ENCODE peak calls at places on chromosome 21, in nine cellular contexts. J, W, K, F, U, B, D, Q and Y are unnamed samples.
A peak's percentile ranks its signal among the peaks of the same experiment; 100 is the strongest.

GRCh38 chr21:41711416-41712023 is 55.3 kb downstream of the RIPK4 start:
- DNase-seq in K (no peak), J (no peak), W (no peak), U (peak; percentile 69), D (no peak), Q (no peak), B (no peak), F (no peak), Y (no peak)

GRCh38 chr21:38817371-38818335 is 11.9 kb downstream of the ETS2 start:
- DNase-seq in B (no peak), U (peak; percentile 47), K (no peak), W (no peak), J (no peak), D (no peak), Q (no peak), F (no peak), Y (no peak)

GRCh38 chr21:42777757-42778344 is 101.5 kb downstream of the WDR4 start:
- DNase-seq in D (no peak), B (no peak), K (peak; percentile 54), W (no peak), Q (no peak), U (no peak), F (no peak), J (no peak), Y (no peak)

GRCh38 chr21:39445339-39446269 is at the start of gene LCA5L:
- DNase-seq in U (peak; percentile 93), B (peak; percentile 94), Q (peak; percentile 93), K (no peak), F (peak; percentile 95), D (peak; percentile 69), J (peak; percentile 90), W (peak; percentile 94), Y (peak; percentile 86)

GRCh38 chr21:39263372-39263771 is 50.1 kb downstream of the BRWD1 start:
- DNase-seq in U (no peak), W (no peak), D (no peak), Q (peak; percentile 14), F (no peak), B (peak; percentile 1), K (no peak), J (no peak), Y (no peak)

GRCh38 chr21:31316488-31317169 is 27.4 kb downstream of the TIAM1 start:
- DNase-seq in K (no peak), B (peak; percentile 6), Q (no peak), F (no peak), U (no peak), W (no peak), D (no peak), J (no peak), Y (no peak)

GRCh38 chr21:41425954-41426655 is at the start of gene MX1:
- DNase-seq in U (peak; percentile 91), J (peak; percentile 40), W (peak; percentile 81), Q (no peak), D (no peak), F (no peak), K (no peak), B (peak; percentile 53), Y (no peak)

GRCh38 chr21:16535100-16535418 is 805.3 kb downstream of the USP25 start:
- DNase-seq in F (no peak), D (peak; percentile 55), K (no peak), Q (no peak), J (peak; percentile 61), B (peak; percentile 96), W (peak; percentile 79), U (peak; percentile 30), Y (no peak)

GRCh38 chr21:39630191-39630591 is 17.5 kb downstream of the B3GALT5 start:
- DNase-seq in B (no peak), U (no peak), F (no peak), K (peak; percentile 75), Q (no peak), W (no peak), D (peak; percentile 11), J (no peak), Y (no peak)

GRCh38 chr21:42061195-42061865 is 9.8 kb upstream of the UMODL1 start:
- DNase-seq in F (no peak), Q (peak; percentile 94), K (no peak), B (no peak), J (no peak), W (peak; percentile 44), U (peak; percentile 70), D (no peak), Y (no peak)

GRCh38 chr21:29077651-29078090 is 4.2 kb upstream of the CCT8 start:
- DNase-seq in W (no peak), J (peak; percentile 66), B (peak; percentile 46), Q (no peak), D (no peak), U (no peak), K (no peak), F (no peak), Y (no peak)

GRCh38 chr21:20265704-20266368 is 732.4 kb upstream of the NCAM2 start:
- DNase-seq in B (no peak), J (no peak), W (no peak), K (no peak), D (no peak), U (no peak), Q (no peak), F (no peak), Y (no peak)

GRCh38 chr21:35191128-35191527 is 142.0 kb upstream of the RUNX1 start:
- DNase-seq in W (no peak), K (no peak), Q (no peak), D (no peak), F (no peak), J (no peak), U (no peak), B (no peak), Y (no peak)

GRCh38 chr21:39373634-39374033 is 24.7 kb upstream of the HMGN1 start:
- DNase-seq in K (no peak), J (peak; percentile 36), B (peak; percentile 53), D (no peak), W (no peak), Q (peak; percentile 72), F (no peak), U (no peak), Y (no peak)

DNA sequence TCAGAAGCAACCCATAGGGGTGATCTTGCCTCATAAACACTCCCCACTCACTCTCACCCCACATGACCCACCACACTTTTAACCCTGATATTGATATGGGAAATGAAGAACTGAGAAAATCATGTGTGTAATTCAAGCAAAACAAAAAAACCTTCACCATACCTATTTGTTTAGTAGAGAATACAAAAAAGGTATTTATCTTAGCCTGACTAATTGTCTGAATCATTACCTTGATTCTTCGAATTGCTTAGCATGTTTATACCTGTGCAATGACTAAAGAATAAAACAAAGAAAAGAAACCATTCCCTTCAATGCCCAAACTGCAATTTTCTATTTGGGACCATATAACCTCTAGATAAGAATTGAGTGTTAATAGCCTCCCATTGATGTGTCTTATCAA is 1.8 kb downstream of the CLDN17 start:
- DNase-seq in W (no peak), F (no peak), D (no peak), K (no peak), J (no peak), B (no peak), Q (no peak), U (no peak), Y (no peak)
- TF ChIP-seq CTCF in W (no peak), F (no peak), D (no peak), K (no peak), J (no peak), B (no peak), Q (no peak), U (no peak), Y (no peak)

GRCh38 chr21:45012661-45013270 is 61.6 kb upstream of the ADARB1 start:
- DNase-seq in B (no peak), Q (no peak), D (no peak), K (no peak), W (no peak), J (no peak), F (no peak), U (peak; percentile 7), Y (peak; percentile 56)

GRCh38 chr21:45011911-45012660 is 62.3 kb upstream of the ADARB1 start:
- DNase-seq in K (peak; percentile 80), D (peak; percentile 35), U (peak; percentile 19), B (peak; percentile 82), J (peak; percentile 78), F (peak; percentile 53), W (peak; percentile 16), Q (no peak), Y (peak; percentile 88)

GRCh38 chr21:45014747-45015468 is 59.5 kb upstream of the ADARB1 start:
- DNase-seq in F (no peak), Q (no peak), W (no peak), K (no peak), B (no peak), U (no peak), J (no peak), D (no peak), Y (no peak)

GRCh38 chr21:45011426-45011825 is 63.0 kb upstream of the ADARB1 start:
- DNase-seq in D (no peak), J (no peak), W (no peak), K (no peak), B (no peak), U (no peak), Q (no peak), F (no peak), Y (no peak)

DNA sequence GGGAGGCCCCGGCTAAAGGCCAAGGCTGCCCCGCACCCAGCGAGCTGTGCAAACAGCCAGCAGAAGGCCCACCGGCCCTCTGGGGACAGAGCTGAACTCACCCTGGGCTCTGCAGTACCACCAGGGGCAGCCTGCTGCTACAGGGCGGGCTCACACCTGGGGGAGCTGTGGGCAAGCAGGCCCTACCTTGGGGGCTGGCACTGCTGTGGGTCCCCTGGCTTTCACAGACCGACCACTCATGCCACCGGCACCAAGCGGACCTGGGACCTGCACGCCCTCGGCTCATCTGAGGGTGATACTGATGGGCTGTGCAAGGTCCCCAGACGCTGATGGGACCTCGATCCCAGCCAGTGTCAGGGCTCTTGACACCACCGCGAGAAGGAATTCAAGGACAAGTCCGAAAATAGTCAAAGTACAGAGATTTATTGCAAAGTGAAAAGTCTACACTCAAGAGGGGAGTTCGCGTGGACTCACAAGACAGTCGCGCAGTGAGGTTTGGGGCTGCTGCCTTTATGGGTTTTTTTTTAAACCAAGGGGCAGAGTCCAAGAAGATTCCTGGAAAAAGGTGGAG is 61.0 kb upstream of the ADARB1 start:
- DNase-seq in K (no peak), Q (no peak), W (peak; percentile 10), D (no peak), B (no peak), U (no peak), F (no peak), J (no peak), Y (no peak)
- TF ChIP-seq CTCF in K (peak; percentile 20), Q (no peak), W (no peak), D (no peak), B (peak; percentile 11), U (no peak), F (peak; percentile 33), J (peak; percentile 0), Y (no peak)

DNA sequence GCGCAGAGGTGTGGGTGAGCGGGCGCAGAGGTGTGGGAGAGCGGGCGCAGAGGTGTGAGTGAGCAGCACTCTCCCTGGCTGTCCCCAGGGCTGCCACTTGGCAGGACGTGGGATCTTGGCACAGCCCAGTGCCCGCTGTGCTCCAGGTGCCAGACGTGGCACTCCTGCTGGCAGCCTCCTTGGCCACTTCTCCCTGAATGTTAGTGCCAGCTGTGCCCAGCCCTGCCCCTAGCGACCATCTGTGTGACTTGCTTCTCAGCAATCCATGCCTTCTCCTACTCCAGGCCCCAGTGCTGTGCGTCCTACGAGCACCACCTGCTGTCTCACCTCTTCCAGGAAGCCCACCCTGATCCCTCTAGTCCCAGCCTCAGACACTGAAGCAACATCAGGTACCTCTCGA is 30.5 kb downstream of the KRTAP10-1 start:
- DNase-seq in F (no peak), J (no peak), U (peak; percentile 74), W (peak; percentile 82), Q (peak; percentile 35), D (no peak), B (no peak), K (no peak), Y (no peak)
- TF ChIP-seq CTCF in F (no peak), J (no peak), U (peak; percentile 33), W (peak; percentile 64), Q (no peak), D (no peak), B (no peak), K (peak; percentile 21), Y (peak; percentile 30)

GRCh38 chr21:26379561-26379960 is 193.5 kb downstream of the CYYR1 start:
- DNase-seq in F (no peak), U (no peak), D (no peak), B (no peak), Q (no peak), K (no peak), W (no peak), J (no peak), Y (no peak)
- TF ChIP-seq CTCF in F (no peak), U (no peak), D (no peak), B (no peak), Q (no peak), K (no peak), W (no peak), J (no peak), Y (no peak)